ENCODE peak calls at places on chromosomes 13 and 19, in nine cellular contexts. H is uterus, M is Peyer's patch, B is ovary, S is A549, Z is stomach, A is HCT116, J is IMR-90, L is heart left ventricle. N is an unnamed sample.

GRCh38 chr19:16386619-16387240 is 62.1 kb downstream of the KLF2 start:
- DNase-seq in H (no peak), M (peak; percentile 80), B (no peak), S (peak; percentile 62), Z (peak; percentile 50), A (peak; percentile 27), J (peak; percentile 69), L (no peak), N (no peak)

GRCh38 chr13:76387561-76387960 is 498.6 kb downstream of the KCTD12 start:
- DNase-seq in H (no peak), M (no peak), B (no peak), S (no peak), Z (no peak), A (no peak), J (no peak), L (no peak), N (no peak)

GRCh38 chr13:71339010-71339409 is 528.0 kb downstream of the DACH1 start:
- DNase-seq in H (no peak), M (no peak), B (no peak), S (no peak), Z (no peak), A (no peak), J (no peak), L (no peak), N (no peak)

GRCh38 chr19:2883686-2884439 is 16.7 kb downstream of the ZNF556 start:
- DNase-seq in H (no peak), M (no peak), B (no peak), S (no peak), Z (no peak), A (no peak), J (no peak), L (no peak), N (no peak)

GRCh38 chr13:36912983-36913382 is 7.1 kb downstream of the SMAD9 start:
- DNase-seq in H (no peak), M (no peak), B (no peak), S (no peak), Z (no peak), A (no peak), J (peak; percentile 21), L (no peak), N (no peak)

GRCh38 chr13:113061796-113062425 is 43.7 kb upstream of the F7 start:
- DNase-seq in H (no peak), M (no peak), B (no peak), S (no peak), Z (no peak), A (no peak), J (no peak), L (no peak), N (no peak)

GRCh38 chr13:114107686-114108081 is 24.7 kb downstream of the RASA3 start:
- DNase-seq in H (peak; percentile 12), M (peak; percentile 46), B (no peak), S (no peak), Z (no peak), A (no peak), J (peak; percentile 91), L (no peak), N (peak; percentile 36)

GRCh38 chr13:105446197-105446596 is 1089.3 kb downstream of the EFNB2 start:
- DNase-seq in H (no peak), M (no peak), B (no peak), S (peak; percentile 9), Z (no peak), A (no peak), J (peak; percentile 54), L (no peak), N (no peak)

GRCh38 chr19:34126966-34127365 is 45.3 kb upstream of the LSM14A start:
- DNase-seq in H (no peak), M (no peak), B (no peak), S (no peak), Z (no peak), A (no peak), J (no peak), L (no peak), N (no peak)

GRCh38 chr19:389246-389934 is 19.6 kb downstream of the C2CD4C start:
- DNase-seq in H (no peak), M (no peak), B (no peak), S (no peak), Z (no peak), A (no peak), J (no peak), L (no peak), N (no peak)

GRCh38 chr19:27777726-27778125 is 1435.2 kb downstream of the UQCRFS1 start:
- DNase-seq in H (no peak), M (no peak), B (no peak), S (peak; percentile 52), Z (no peak), A (no peak), J (no peak), L (no peak), N (no peak)

GRCh38 chr19:6416658-6417405 is 7.8 kb downstream of the KHSRP start:
- DNase-seq in H (no peak), M (no peak), B (no peak), S (no peak), Z (no peak), A (no peak), J (no peak), L (no peak), N (no peak)

GRCh38 chr19:6415592-6416190 is 8.9 kb downstream of the KHSRP start:
- DNase-seq in H (no peak), M (no peak), B (no peak), S (no peak), Z (no peak), A (no peak), J (no peak), L (no peak), N (no peak)

GRCh38 chr19:6418562-6418932 is 6.1 kb downstream of the KHSRP start:
- DNase-seq in H (no peak), M (no peak), B (no peak), S (no peak), Z (no peak), A (no peak), J (no peak), L (no peak), N (no peak)

GRCh38 chr19:6414793-6415591 is 9.6 kb downstream of the KHSRP start:
- DNase-seq in H (no peak), M (no peak), B (no peak), S (no peak), Z (no peak), A (no peak), J (no peak), L (no peak), N (no peak)

DNA sequence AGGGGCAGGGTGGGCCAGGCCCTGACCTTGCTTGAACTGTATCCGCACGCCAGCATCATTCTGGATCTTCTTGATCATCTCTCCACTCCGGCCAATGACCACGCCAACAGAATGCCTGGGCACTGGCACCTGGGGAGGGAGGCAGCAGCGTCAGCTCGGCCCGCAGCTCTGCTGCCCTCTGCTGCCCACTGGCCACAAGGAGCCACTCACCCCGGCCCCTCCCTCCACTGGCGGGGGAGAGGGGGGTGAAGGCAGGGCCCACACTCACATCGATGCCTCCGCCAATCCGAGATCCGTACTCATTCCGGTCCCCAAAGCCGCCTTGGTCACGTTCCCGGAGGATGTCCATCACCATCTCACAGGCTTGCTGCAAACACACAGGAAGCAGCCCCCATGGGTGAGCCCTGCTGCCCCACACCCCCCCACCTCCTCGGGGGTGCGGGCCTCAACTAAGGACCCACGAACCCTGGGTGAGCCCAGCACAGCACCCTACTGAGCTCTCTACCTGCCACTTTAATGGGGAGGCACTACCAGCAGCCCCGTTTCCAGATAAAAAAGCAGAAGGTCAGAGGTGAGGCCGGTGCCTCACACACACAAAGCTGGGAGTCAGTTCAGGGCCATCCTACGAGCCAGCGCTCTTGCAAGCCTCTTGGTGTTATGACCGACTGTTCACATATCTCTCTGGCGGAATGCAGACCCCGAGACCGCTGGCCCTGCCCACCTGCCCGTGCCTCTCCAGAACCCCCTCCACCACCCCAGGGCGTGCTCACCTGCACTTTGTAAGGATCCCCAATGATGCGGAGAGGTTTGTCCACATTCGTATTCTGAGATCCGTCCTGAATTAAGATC is 6.7 kb downstream of the KHSRP start:
- DNase-seq in H (peak; percentile 63), M (no peak), B (peak; percentile 45), S (peak; percentile 23), Z (no peak), A (no peak), J (peak; percentile 5), L (no peak), N (no peak)
- TF ChIP-seq POLR2A in H (no peak), M (no peak), B (no peak), S (no peak), Z (no peak), A (no peak), J (no peak), L (no peak), N (no peak)

DNA sequence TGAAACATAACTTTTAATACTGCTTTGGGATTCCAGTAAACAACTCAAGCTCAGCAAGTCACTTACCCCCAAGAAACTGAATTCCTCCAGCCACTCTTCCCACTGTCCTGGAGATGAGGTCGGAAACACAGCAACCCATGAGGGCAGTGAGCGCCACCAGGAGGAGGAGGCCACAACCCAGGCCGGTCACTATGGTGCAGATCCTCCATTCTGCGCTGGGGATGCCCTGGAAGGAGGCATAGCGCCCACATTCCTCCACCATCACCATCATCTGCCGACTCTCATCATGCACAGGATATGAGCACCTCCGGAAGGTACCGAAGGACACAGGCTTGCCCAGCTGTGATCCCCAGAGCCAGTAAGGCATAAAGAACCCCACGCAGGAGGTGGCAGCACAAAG is 2.2 kb downstream of the LHFPL6 start:
- DNase-seq in H (no peak), M (no peak), B (no peak), S (peak; percentile 2), Z (no peak), A (no peak), J (no peak), L (peak; percentile 74), N (no peak)
- TF ChIP-seq CTCF in H (no peak), M (no peak), B (no peak), S (no peak), Z (no peak), A (peak; percentile 6), J (peak; percentile 18), L (peak; percentile 47), N (no peak)

DNA sequence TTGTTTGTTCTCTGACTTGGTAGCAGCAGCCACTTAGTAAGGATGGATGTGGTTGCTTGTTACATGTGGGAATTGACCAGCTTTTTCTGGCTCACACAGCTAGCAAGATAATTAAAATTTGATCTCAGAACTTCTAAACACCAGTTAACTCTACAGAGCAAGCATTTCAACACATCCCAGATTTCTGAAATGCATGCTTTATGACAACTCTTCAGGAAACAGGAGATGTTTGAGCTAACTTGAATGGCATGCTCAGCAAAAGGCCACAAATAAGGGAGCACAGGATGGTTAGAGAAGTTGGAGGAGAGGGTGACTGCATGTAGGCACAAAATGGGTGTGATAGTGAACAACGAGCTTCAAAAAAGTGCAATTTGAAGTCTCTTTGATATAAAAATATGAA is 167.1 kb upstream of the SPRY2 start:
- DNase-seq in H (no peak), M (no peak), B (no peak), S (no peak), Z (no peak), A (no peak), J (no peak), L (no peak), N (no peak)
- H3K4me3 ChIP-seq in H (no peak overlapping the region), M (no peak overlapping the region), B (no peak overlapping the region), S (no peak overlapping the region), Z (no peak overlapping the region), A (no peak overlapping the region), J (no peak overlapping the region), L (no peak overlapping the region), N (no peak overlapping the region)

DNA sequence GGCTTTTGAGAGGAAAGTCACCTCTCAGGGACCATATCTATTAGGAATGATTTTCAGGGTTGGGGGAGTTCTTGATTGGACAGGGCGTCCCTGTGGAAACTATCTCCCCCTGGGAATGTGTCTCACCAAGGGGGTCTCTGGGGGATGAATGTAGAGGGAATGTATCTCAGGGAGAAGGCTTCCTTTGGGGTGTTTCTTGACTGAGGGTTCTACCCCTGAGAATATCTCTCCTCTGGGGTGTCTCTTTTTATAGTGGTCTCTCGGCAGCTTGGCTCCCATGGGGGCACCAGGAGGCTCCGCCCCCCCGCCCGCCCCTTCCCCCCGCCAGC is 997 bp downstream of the RTBDN start:
- DNase-seq in H (no peak), M (no peak), B (no peak), S (no peak), Z (no peak), A (no peak), J (no peak), L (no peak), N (no peak)
- TF ChIP-seq POLR2A in H (no peak), M (no peak), B (no peak), S (no peak), Z (no peak), A (no peak), J (no peak), L (no peak), N (no peak)